ENCODE peak calls at places on chromosome 21, in seven cellular contexts. One of them, this sample, is unnamed.

GRCh38 chr21:36021251-36021837 is 39.0 kb downstream of the SETD4 start:
- DNase-seq in heart left ventricle: no peak
- DNase-seq in endodermal cell: no peak
- DNase-seq in kidney: no peak
- DNase-seq in mesenchymal stem cell: no peak
- DNase-seq in astrocyte: no peak
- DNase-seq in tibial artery: no peak
- DNase-seq in this sample: no peak

GRCh38 chr21:39715804-39716397 is 29.1 kb upstream of the IGSF5 start:
- DNase-seq in heart left ventricle: peak; percentile 34
- DNase-seq in mesenchymal stem cell: peak; percentile 47
- DNase-seq in endodermal cell: peak; percentile 76
- DNase-seq in tibial artery: peak; percentile 50
- DNase-seq in kidney: no peak
- DNase-seq in astrocyte: no peak
- DNase-seq in this sample: no peak

GRCh38 chr21:44601596-44602473 is 1.4 kb downstream of the KRTAP10-7 start:
- DNase-seq in astrocyte: no peak
- DNase-seq in tibial artery: no peak
- DNase-seq in heart left ventricle: no peak
- DNase-seq in kidney: no peak
- DNase-seq in endodermal cell: peak; percentile 40
- DNase-seq in mesenchymal stem cell: no peak
- DNase-seq in this sample: no peak

GRCh38 chr21:45281411-45282282 is 6.0 kb downstream of the POFUT2 start:
- DNase-seq in tibial artery: peak; percentile 18
- DNase-seq in kidney: peak; percentile 65
- DNase-seq in endodermal cell: peak; percentile 45
- DNase-seq in heart left ventricle: no peak
- DNase-seq in astrocyte: no peak
- DNase-seq in mesenchymal stem cell: no peak
- DNase-seq in this sample: no peak

GRCh38 chr21:40732998-40733397 is 114.0 kb downstream of the DSCAM start:
- DNase-seq in tibial artery: no peak
- DNase-seq in heart left ventricle: no peak
- DNase-seq in endodermal cell: no peak
- DNase-seq in mesenchymal stem cell: no peak
- DNase-seq in astrocyte: no peak
- DNase-seq in kidney: no peak
- DNase-seq in this sample: no peak

GRCh38 chr21:36955783-36956182 is 10.7 kb downstream of the HLCS start:
- DNase-seq in astrocyte: no peak
- DNase-seq in heart left ventricle: no peak
- DNase-seq in endodermal cell: no peak
- DNase-seq in kidney: no peak
- DNase-seq in tibial artery: no peak
- DNase-seq in mesenchymal stem cell: no peak
- DNase-seq in this sample: no peak

GRCh38 chr21:46024983-46025860 is 43.7 kb downstream of the COL6A1 start:
- DNase-seq in astrocyte: peak; percentile 85
- DNase-seq in endodermal cell: no peak
- DNase-seq in kidney: no peak
- DNase-seq in tibial artery: no peak
- DNase-seq in heart left ventricle: no peak
- DNase-seq in mesenchymal stem cell: peak; percentile 71
- DNase-seq in this sample: no peak

GRCh38 chr21:34110594-34111202 is 37.3 kb downstream of the MRPS6 start:
- DNase-seq in mesenchymal stem cell: no peak
- DNase-seq in kidney: no peak
- DNase-seq in endodermal cell: no peak
- DNase-seq in tibial artery: no peak
- DNase-seq in heart left ventricle: no peak
- DNase-seq in astrocyte: no peak
- DNase-seq in this sample: no peak

GRCh38 chr21:34186119-34186719 is 112.8 kb downstream of the MRPS6 start:
- DNase-seq in astrocyte: peak; percentile 15
- DNase-seq in tibial artery: peak; percentile 54
- DNase-seq in heart left ventricle: no peak
- DNase-seq in kidney: no peak
- DNase-seq in endodermal cell: no peak
- DNase-seq in mesenchymal stem cell: no peak
- DNase-seq in this sample: no peak

GRCh38 chr21:38525454-38525853 is 27.2 kb upstream of the ERG start:
- DNase-seq in mesenchymal stem cell: no peak
- DNase-seq in tibial artery: no peak
- DNase-seq in endodermal cell: no peak
- DNase-seq in astrocyte: no peak
- DNase-seq in heart left ventricle: no peak
- DNase-seq in kidney: no peak
- DNase-seq in this sample: no peak

GRCh38 chr21:46557469-46557868 is 47.4 kb downstream of the S100B start:
- DNase-seq in tibial artery: no peak
- DNase-seq in endodermal cell: no peak
- DNase-seq in kidney: no peak
- DNase-seq in astrocyte: no peak
- DNase-seq in mesenchymal stem cell: no peak
- DNase-seq in heart left ventricle: no peak
- DNase-seq in this sample: no peak

GRCh38 chr21:31128234-31128633 is 90.0 kb upstream of the KRTAP19-8 start:
- DNase-seq in heart left ventricle: no peak
- DNase-seq in kidney: no peak
- DNase-seq in astrocyte: peak; percentile 16
- DNase-seq in mesenchymal stem cell: no peak
- DNase-seq in tibial artery: no peak
- DNase-seq in endodermal cell: no peak
- DNase-seq in this sample: no peak

GRCh38 chr21:20527691-20528090 is 470.5 kb upstream of the NCAM2 start:
- DNase-seq in endodermal cell: no peak
- DNase-seq in kidney: no peak
- DNase-seq in astrocyte: no peak
- DNase-seq in mesenchymal stem cell: no peak
- DNase-seq in heart left ventricle: no peak
- DNase-seq in tibial artery: no peak
- DNase-seq in this sample: no peak

GRCh38 chr21:29549614-29550013 is 250.9 kb downstream of the BACH1 start:
- DNase-seq in endodermal cell: no peak
- DNase-seq in kidney: no peak
- DNase-seq in mesenchymal stem cell: no peak
- DNase-seq in heart left ventricle: no peak
- DNase-seq in astrocyte: no peak
- DNase-seq in tibial artery: no peak
- DNase-seq in this sample: no peak

GRCh38 chr21:38311091-38311490 is 54.3 kb downstream of the KCNJ15 start:
- DNase-seq in heart left ventricle: no peak
- DNase-seq in astrocyte: no peak
- DNase-seq in endodermal cell: no peak
- DNase-seq in kidney: no peak
- DNase-seq in mesenchymal stem cell: no peak
- DNase-seq in tibial artery: no peak
- DNase-seq in this sample: no peak

GRCh38 chr21:17613242-17613676 is 558 bp upstream of the BTG3 start:
- DNase-seq in tibial artery: peak; percentile 55
- DNase-seq in mesenchymal stem cell: peak; percentile 28
- DNase-seq in kidney: peak; percentile 77
- DNase-seq in endodermal cell: no peak
- DNase-seq in heart left ventricle: peak; percentile 29
- DNase-seq in astrocyte: no peak
- DNase-seq in this sample: peak; percentile 10

GRCh38 chr21:43854773-43855633 is 10.0 kb upstream of the AGPAT3 start:
- DNase-seq in astrocyte: no peak
- DNase-seq in endodermal cell: no peak
- DNase-seq in heart left ventricle: peak; percentile 32
- DNase-seq in tibial artery: no peak
- DNase-seq in mesenchymal stem cell: peak; percentile 36
- DNase-seq in kidney: no peak
- DNase-seq in this sample: no peak

GRCh38 chr21:43632373-43632905 is 26.8 kb downstream of the HSF2BP start:
- DNase-seq in astrocyte: no peak
- DNase-seq in kidney: no peak
- DNase-seq in heart left ventricle: no peak
- DNase-seq in mesenchymal stem cell: no peak
- DNase-seq in tibial artery: no peak
- DNase-seq in endodermal cell: no peak
- DNase-seq in this sample: no peak

GRCh38 chr21:46562964-46563607 is 41.8 kb downstream of the S100B start:
- DNase-seq in astrocyte: no peak
- DNase-seq in endodermal cell: no peak
- DNase-seq in tibial artery: no peak
- DNase-seq in heart left ventricle: no peak
- DNase-seq in kidney: no peak
- DNase-seq in mesenchymal stem cell: no peak
- DNase-seq in this sample: no peak

GRCh38 chr21:36422279-36423098 is 37.3 kb downstream of the CHAF1B start:
- DNase-seq in endodermal cell: peak; percentile 95
- DNase-seq in astrocyte: peak; percentile 42
- DNase-seq in mesenchymal stem cell: peak; percentile 58
- DNase-seq in heart left ventricle: peak; percentile 42
- DNase-seq in kidney: peak; percentile 81
- DNase-seq in tibial artery: no peak
- DNase-seq in this sample: no peak

GRCh38 chr21:14883351-14883750 is 181.4 kb downstream of the NRIP1 start:
- DNase-seq in tibial artery: no peak
- DNase-seq in mesenchymal stem cell: no peak
- DNase-seq in kidney: no peak
- DNase-seq in astrocyte: no peak
- DNase-seq in endodermal cell: no peak
- DNase-seq in heart left ventricle: no peak
- DNase-seq in this sample: no peak
- H3K9me3 ChIP-seq in tibial artery: no peaks in the 10 kb centered on the region
- H3K9me3 ChIP-seq in mesenchymal stem cell: no peaks in the 10 kb centered on the region
- H3K9me3 ChIP-seq in kidney: no peaks in the 10 kb centered on the region
- H3K9me3 ChIP-seq in astrocyte: no peaks in the 10 kb centered on the region
- H3K9me3 ChIP-seq in endodermal cell: no peaks in the 10 kb centered on the region
- H3K9me3 ChIP-seq in heart left ventricle: no peaks in the 10 kb centered on the region
- H3K9me3 ChIP-seq in this sample: no peaks in the 10 kb centered on the region

GRCh38 chr21:28072601-28073000 is 920.1 kb downstream of the LTN1 start:
- DNase-seq in endodermal cell: no peak
- DNase-seq in mesenchymal stem cell: no peak
- DNase-seq in heart left ventricle: no peak
- DNase-seq in kidney: no peak
- DNase-seq in tibial artery: no peak
- DNase-seq in astrocyte: no peak
- DNase-seq in this sample: no peak
- H3K9me3 ChIP-seq in endodermal cell: peaks cover 11% of the 10 kb centered on the region
- H3K9me3 ChIP-seq in mesenchymal stem cell: no peaks in the 10 kb centered on the region
- H3K9me3 ChIP-seq in heart left ventricle: no peaks in the 10 kb centered on the region
- H3K9me3 ChIP-seq in kidney: no peaks in the 10 kb centered on the region
- H3K9me3 ChIP-seq in tibial artery: no peaks in the 10 kb centered on the region
- H3K9me3 ChIP-seq in astrocyte: no peaks in the 10 kb centered on the region
- H3K9me3 ChIP-seq in this sample: no peaks in the 10 kb centered on the region

DNA sequence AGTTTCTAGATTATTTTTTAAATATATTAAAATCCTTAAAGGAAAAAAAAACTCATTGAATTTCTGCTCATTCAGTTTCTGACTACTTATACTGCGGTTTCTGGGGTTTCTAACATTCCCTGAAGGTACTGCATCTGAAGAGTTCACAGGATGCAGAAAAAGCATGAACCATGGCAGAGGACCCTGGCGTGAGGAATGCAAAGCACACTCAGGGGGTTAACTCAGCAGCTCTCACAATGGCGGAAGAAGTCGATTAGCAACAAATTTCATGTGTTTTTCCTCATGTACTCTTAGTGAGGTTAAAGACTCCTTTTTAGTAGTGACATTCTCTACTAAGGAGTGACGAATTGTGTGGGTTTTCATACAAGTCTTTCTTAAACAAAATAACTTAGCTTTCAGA is 975.6 kb downstream of the NCAM2 start:
- DNase-seq in tibial artery: no peak
- DNase-seq in kidney: no peak
- DNase-seq in astrocyte: no peak
- DNase-seq in endodermal cell: peak; percentile 57
- DNase-seq in mesenchymal stem cell: peak; percentile 0
- DNase-seq in heart left ventricle: no peak
- DNase-seq in this sample: no peak
- H3K9me3 ChIP-seq in tibial artery: no peaks in the 10 kb centered on the region
- H3K9me3 ChIP-seq in kidney: no peaks in the 10 kb centered on the region
- H3K9me3 ChIP-seq in astrocyte: peaks cover 2% of the 10 kb centered on the region
- H3K9me3 ChIP-seq in endodermal cell: peaks cover 13% of the 10 kb centered on the region
- H3K9me3 ChIP-seq in mesenchymal stem cell: peaks cover 4% of the 10 kb centered on the region
- H3K9me3 ChIP-seq in heart left ventricle: no peaks in the 10 kb centered on the region
- H3K9me3 ChIP-seq in this sample: no peaks in the 10 kb centered on the region

DNA sequence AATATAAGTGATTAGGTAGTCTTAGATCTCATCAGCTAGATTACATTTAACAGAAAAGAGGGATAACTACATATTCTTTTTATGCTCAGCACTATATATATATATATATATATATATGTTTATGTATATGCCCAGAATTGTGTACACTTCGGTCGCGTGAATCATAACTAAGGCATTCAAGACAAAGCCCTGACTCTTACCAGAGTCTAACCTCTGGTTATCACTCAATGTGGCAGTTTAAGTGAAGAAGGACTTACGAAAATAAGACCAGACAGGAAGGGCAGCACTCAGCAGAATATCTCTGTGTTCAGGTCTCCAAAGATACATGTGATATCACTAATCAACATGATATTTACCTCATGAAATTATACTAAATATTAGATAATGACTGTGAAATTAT is 1326.7 kb downstream of the MRPL39 start:
- DNase-seq in endodermal cell: no peak
- DNase-seq in mesenchymal stem cell: no peak
- DNase-seq in astrocyte: no peak
- DNase-seq in heart left ventricle: no peak
- DNase-seq in tibial artery: no peak
- DNase-seq in kidney: no peak
- DNase-seq in this sample: no peak
- H3K9me3 ChIP-seq in endodermal cell: no peaks in the 10 kb centered on the region
- H3K9me3 ChIP-seq in mesenchymal stem cell: no peaks in the 10 kb centered on the region
- H3K9me3 ChIP-seq in astrocyte: no peaks in the 10 kb centered on the region
- H3K9me3 ChIP-seq in heart left ventricle: no peaks in the 10 kb centered on the region
- H3K9me3 ChIP-seq in tibial artery: no peaks in the 10 kb centered on the region
- H3K9me3 ChIP-seq in kidney: no peaks in the 10 kb centered on the region
- H3K9me3 ChIP-seq in this sample: no peaks in the 10 kb centered on the region

GRCh38 chr21:27196651-27197050 is 229.8 kb upstream of the ADAMTS5 start:
- DNase-seq in endodermal cell: no peak
- DNase-seq in kidney: no peak
- DNase-seq in heart left ventricle: no peak
- DNase-seq in mesenchymal stem cell: peak; percentile 48
- DNase-seq in astrocyte: no peak
- DNase-seq in tibial artery: no peak
- DNase-seq in this sample: no peak

GRCh38 chr21:27189870-27190269 is 223.0 kb upstream of the ADAMTS5 start:
- DNase-seq in astrocyte: no peak
- DNase-seq in heart left ventricle: no peak
- DNase-seq in kidney: no peak
- DNase-seq in endodermal cell: no peak
- DNase-seq in mesenchymal stem cell: no peak
- DNase-seq in tibial artery: no peak
- DNase-seq in this sample: no peak

GRCh38 chr21:27190601-27191000 is 223.7 kb upstream of the ADAMTS5 start:
- DNase-seq in endodermal cell: no peak
- DNase-seq in astrocyte: peak; percentile 57
- DNase-seq in heart left ventricle: no peak
- DNase-seq in mesenchymal stem cell: no peak
- DNase-seq in kidney: no peak
- DNase-seq in tibial artery: no peak
- DNase-seq in this sample: no peak

GRCh38 chr21:27192286-27192685 is 225.4 kb upstream of the ADAMTS5 start:
- DNase-seq in astrocyte: no peak
- DNase-seq in kidney: no peak
- DNase-seq in mesenchymal stem cell: no peak
- DNase-seq in tibial artery: no peak
- DNase-seq in heart left ventricle: no peak
- DNase-seq in endodermal cell: no peak
- DNase-seq in this sample: no peak
- H3K9me3 ChIP-seq in astrocyte: no peaks in the 10 kb centered on the region
- H3K9me3 ChIP-seq in kidney: no peaks in the 10 kb centered on the region
- H3K9me3 ChIP-seq in mesenchymal stem cell: no peaks in the 10 kb centered on the region
- H3K9me3 ChIP-seq in tibial artery: no peaks in the 10 kb centered on the region
- H3K9me3 ChIP-seq in heart left ventricle: no peaks in the 10 kb centered on the region
- H3K9me3 ChIP-seq in endodermal cell: no peaks in the 10 kb centered on the region
- H3K9me3 ChIP-seq in this sample: no peaks in the 10 kb centered on the region